ENCODE peak calls at places on chromosomes 4 and X, in five cellular contexts. M is kidney tubule cell; C is myocyte; R is stimulated activated CD4-positive, alpha-beta T cell treated with anti-CD3 and anti-CD28 coated beads, Interleukin-4, amount 100 ng/mL, for 4 hours; E is cerebellum. Q is an unnamed sample.

GRCh38 chr4:5865896-5866599 is 26.8 kb downstream of the CRMP1 start:
- DNase-seq in M (no peak), C (no peak), R (no peak), E (no peak), Q (no peak)

GRCh38 chrX:39827959-39828358 is 269.8 kb downstream of the BCOR start:
- DNase-seq in M (no peak), C (no peak), R (no peak), E (no peak), Q (no peak)

GRCh38 chr4:28167411-28167810 is 1306.8 kb downstream of the STIM2 start:
- DNase-seq in M (peak), C (peak), R (no peak), E (no peak), Q (peak)

GRCh38 chr4:119873794-119874325 is 192.8 kb downstream of the MAD2L1 start:
- DNase-seq in M (peak), C (no peak), R (no peak), E (no peak), Q (no peak)

GRCh38 chrX:121298499-121298898 is 251.1 kb downstream of the GLUD2 start:
- DNase-seq in M (no peak), C (no peak), R (no peak), E (no peak), Q (no peak)

GRCh38 chr4:176193126-176193525 is 2.3 kb downstream of the SPATA4 start:
- DNase-seq in M (peak), C (no peak), R (no peak), E (no peak), Q (peak)

GRCh38 chr4:56215901-56216300 is 171.4 kb downstream of the AASDH start:
- DNase-seq in M (peak), C (peak), R (no peak), E (no peak), Q (peak)

GRCh38 chr4:85725727-85726170 is 250.8 kb downstream of the ARHGAP24 start:
- DNase-seq in M (peak), C (no peak), R (no peak), E (no peak), Q (no peak)

GRCh38 chr4:151887151-151887815 is 126.5 kb upstream of the GATB start:
- DNase-seq in M (peak), C (peak), R (no peak), E (no peak), Q (peak)

GRCh38 chrX:47232803-47233332 is at the start of gene USP11:
- DNase-seq in M (peak), C (peak), R (peak), E (peak), Q (no peak)

GRCh38 chr4:185742766-185743165 is 69.2 kb downstream of the SORBS2 start:
- DNase-seq in M (peak), C (peak), R (no peak), E (no peak), Q (peak)

GRCh38 chrX:106035064-106035463 is 3.5 kb downstream of the SERPINA7 start:
- DNase-seq in M (no peak), C (peak), R (no peak), E (no peak), Q (no peak)

GRCh38 chrX:145848451-145848850 is 30.8 kb downstream of the SLITRK2 start:
- DNase-seq in M (no peak), C (no peak), R (no peak), E (no peak), Q (no peak)

GRCh38 chr4:57876934-57877554 is 766.9 kb upstream of the IGFBP7 start:
- DNase-seq in M (no peak), C (no peak), R (no peak), E (no peak), Q (no peak)